ENCODE peak calls at places on chromosomes 1 and 21, in four cellular contexts. G is HepG2, V is SK-N-SH, A is K562. E is an unnamed sample.

GRCh38 chr1:7885513-7886298 is 32.8 kb upstream of the UTS2 start:
- DNase-seq in G (no peak), A (peak; percentile 80), V (no peak), E (no peak)

GRCh38 chr1:168607872-168608428 is 31.5 kb downstream of the XCL1 start:
- DNase-seq in V (no peak), A (no peak), G (no peak), E (no peak)

GRCh38 chr1:111366256-111366655 is 61.3 kb downstream of the OVGP1 start:
- DNase-seq in G (no peak), A (no peak), V (no peak), E (peak; percentile 50)

GRCh38 chr1:221204055-221204833 is 325.0 kb downstream of the HLX start:
- DNase-seq in G (no peak), A (no peak), V (no peak), E (no peak)

GRCh38 chr1:22978299-22978698 is 5.6 kb upstream of the LACTBL1 start:
- DNase-seq in V (no peak), A (no peak), G (no peak), E (peak; percentile 74)

GRCh38 chr1:115595279-115596079 is 46.3 kb upstream of the VANGL1 start:
- DNase-seq in V (peak; percentile 74), A (peak; percentile 82), G (peak; percentile 44), E (peak; percentile 96)

GRCh38 chr1:81974222-81974841 is 173.6 kb downstream of the ADGRL2 start:
- DNase-seq in G (peak; percentile 3), V (no peak), A (no peak), E (no peak)

GRCh38 chr1:18901952-18902522 is 318 bp downstream of the ALDH4A1 start:
- DNase-seq in G (no peak), V (no peak), A (peak; percentile 34), E (no peak)

GRCh38 chr1:111747282-111747734 is 8.1 kb upstream of the INKA2 start:
- DNase-seq in A (peak; percentile 89), G (peak; percentile 81), V (peak; percentile 61), E (peak; percentile 77)

GRCh38 chr1:214316597-214316996 is 35.6 kb downstream of the SMYD2 start:
- DNase-seq in G (peak; percentile 42), A (no peak), V (no peak), E (peak; percentile 41)

GRCh38 chr1:226831953-226832352 is 38.5 kb upstream of the PSEN2 start:
- DNase-seq in V (no peak), A (no peak), G (no peak), E (no peak)

GRCh38 chr1:165257969-165258459 is 98.5 kb downstream of the LMX1A start:
- DNase-seq in G (peak; percentile 60), A (peak; percentile 79), V (peak; percentile 63), E (peak; percentile 17)

GRCh38 chr1:61120307-61120840 is 38.0 kb downstream of the NFIA start:
- DNase-seq in V (no peak), A (peak; percentile 57), G (no peak), E (no peak)

GRCh38 chr1:147757015-147757990 is 3.1 kb downstream of the GJA5 start:
- DNase-seq in A (no peak), V (no peak), G (no peak), E (no peak)

GRCh38 chr1:44831516-44831915 is 11.5 kb downstream of the PTCH2 start:
- DNase-seq in V (peak; percentile 31), A (no peak), G (no peak), E (no peak)

GRCh38 chr1:11770011-11770410 is 8.0 kb downstream of the C1orf167 start:
- DNase-seq in V (no peak), G (no peak), A (no peak), E (no peak)

GRCh38 chr1:154663656-154664055 is 55.7 kb upstream of the ADAR start:
- DNase-seq in A (no peak), V (peak; percentile 25), G (no peak), E (no peak)

GRCh38 chr1:233361876-233362275 is 34.4 kb downstream of the MAP3K21 start:
- DNase-seq in A (no peak), V (no peak), G (no peak), E (peak; percentile 1)

GRCh38 chr1:54250670-54251069 is 50.7 kb downstream of the MRPL37 start:
- DNase-seq in G (no peak), A (no peak), V (no peak), E (no peak)

GRCh38 chr1:54254055-54254454 is 54.1 kb downstream of the MRPL37 start:
- DNase-seq in V (no peak), A (no peak), G (no peak), E (peak; percentile 31)

GRCh38 chr1:54252371-54252770 is 52.4 kb downstream of the MRPL37 start:
- DNase-seq in A (no peak), V (no peak), G (no peak), E (no peak)

GRCh38 chr1:54255026-54255425 is 55.1 kb downstream of the MRPL37 start:
- DNase-seq in G (no peak), A (no peak), V (no peak), E (peak; percentile 73)

DNA sequence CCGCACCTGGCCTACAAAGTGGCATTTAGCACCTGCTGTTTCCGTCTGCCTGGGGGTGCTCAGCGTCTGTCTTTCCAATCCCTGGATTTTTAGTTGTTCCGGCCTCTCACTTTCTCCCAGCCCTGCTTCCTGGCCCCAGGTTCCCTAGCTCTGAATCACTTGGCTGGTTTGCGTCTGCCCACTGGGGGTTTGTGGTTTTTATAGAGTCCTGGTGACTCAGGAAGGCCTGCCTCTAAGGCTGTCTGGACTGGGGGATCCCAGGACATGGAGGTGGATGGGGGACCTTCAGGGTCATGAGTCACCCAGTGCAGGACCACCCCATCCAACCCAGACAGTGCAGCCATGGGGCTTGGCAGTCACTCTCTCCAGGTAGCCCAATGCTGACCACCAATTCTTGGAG is 53.5 kb downstream of the MRPL37 start:
- DNase-seq in A (no peak), G (no peak), V (no peak), E (peak; percentile 94)
- TF ChIP-seq MXI1 in A (no peak), G (no peak), V (no peak), E (no peak)

DNA sequence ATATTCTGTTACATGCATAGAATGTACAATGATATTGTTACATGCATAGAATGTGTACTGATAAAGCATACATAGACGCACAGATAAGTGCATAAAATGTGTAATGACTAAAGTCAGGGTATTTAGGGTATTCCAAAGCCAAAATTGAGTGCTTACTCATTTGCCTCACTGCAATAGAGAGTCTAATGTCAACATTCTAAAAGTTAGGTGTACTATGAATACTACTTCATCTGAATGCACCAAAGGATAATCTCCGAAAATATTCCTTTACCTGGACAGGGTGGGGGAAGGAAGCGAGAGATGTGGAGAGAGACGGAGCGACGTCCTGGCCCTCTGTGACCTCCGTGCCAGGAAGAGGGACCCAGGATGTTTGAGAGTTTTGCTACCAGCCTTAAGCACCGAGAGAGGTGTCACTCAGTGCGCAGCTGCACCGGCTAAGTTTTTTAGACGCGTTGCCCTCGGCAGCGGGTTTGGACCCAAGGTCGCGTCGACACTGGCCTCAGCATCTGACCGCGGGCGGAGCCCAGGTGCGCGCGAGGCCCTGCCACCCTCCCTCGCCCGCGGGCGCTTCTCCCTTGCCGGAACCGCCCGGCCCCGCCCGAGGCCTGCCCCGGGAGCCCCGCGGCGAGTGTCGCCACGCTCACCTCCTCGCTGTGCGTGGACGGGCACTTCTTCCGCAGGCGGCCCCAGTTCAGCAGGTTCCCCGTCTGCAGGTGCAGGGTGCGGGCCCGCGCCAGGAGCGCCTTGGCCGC is 660 bp downstream of the GCLM start:
- DNase-seq in G (peak; percentile 43), V (no peak), A (peak; percentile 62), E (no peak)
- TF ChIP-seq MXI1 in G (peak; percentile 31), V (no peak), A (no peak), E (no peak)

GRCh38 chr21:36063375-36064084 is 3.2 kb upstream of the SETD4 start:
- DNase-seq in G (no peak), A (no peak), V (no peak), E (no peak)

GRCh38 chr21:36061445-36061844 is 1.1 kb upstream of the SETD4 start:
- DNase-seq in V (no peak), G (no peak), A (no peak), E (no peak)

GRCh38 chr21:36060159-36060921 is at the start of gene SETD4:
- DNase-seq in V (peak; percentile 95), G (peak; percentile 85), A (peak; percentile 96), E (peak; percentile 92)

GRCh38 chr21:36055551-36055950 is 4.8 kb downstream of the SETD4 start:
- DNase-seq in G (no peak), A (no peak), V (no peak), E (no peak)

DNA sequence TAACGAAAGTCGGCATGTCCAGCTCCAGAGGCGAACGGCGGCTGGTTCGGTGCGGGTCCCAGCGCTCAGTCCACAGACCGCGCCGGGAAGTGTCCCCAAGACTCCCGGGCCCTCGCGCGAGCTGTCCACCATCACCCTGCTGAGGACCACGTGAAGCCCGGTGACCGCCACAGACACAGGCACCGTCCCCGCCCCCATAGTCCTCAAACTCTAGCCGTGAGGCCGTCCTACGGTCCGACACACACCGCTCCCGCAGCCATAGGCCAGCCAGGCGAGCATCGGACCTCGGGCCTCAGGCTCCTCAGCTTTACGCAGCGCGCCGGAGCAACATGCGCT is 535 bp downstream of the SETD4 start:
- DNase-seq in G (no peak), V (peak; percentile 78), A (peak; percentile 68), E (no peak)
- TF ChIP-seq MXI1 in G (no peak), V (peak; percentile 90), A (no peak), E (peak; percentile 75)

DNA sequence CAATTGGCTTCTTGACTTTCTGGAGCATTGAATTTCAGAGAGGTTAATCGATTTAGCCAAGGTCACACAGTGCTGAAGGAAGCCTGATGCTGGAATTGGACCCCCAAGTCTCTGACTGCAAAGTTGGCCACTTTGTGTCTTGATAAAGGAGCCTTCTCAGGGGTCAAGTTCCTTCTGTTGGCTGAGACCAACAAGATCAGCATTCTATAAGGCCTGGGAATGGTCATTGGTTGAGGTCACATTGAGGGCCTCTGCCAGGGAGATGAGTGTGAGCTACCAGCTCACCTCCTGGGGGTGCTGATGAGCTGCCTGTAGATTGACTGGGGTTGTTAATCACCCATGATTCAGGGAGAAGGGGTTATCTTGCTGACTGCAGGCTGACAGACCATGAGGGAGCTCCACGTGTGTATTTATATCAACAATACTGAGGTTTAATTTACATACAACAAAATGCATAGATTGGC is 54.5 kb downstream of the RPS6KA1 start:
- DNase-seq in A (peak; percentile 90), G (no peak), V (peak; percentile 36), E (no peak)
- TF ChIP-seq MXI1 in A (peak; percentile 75), G (no peak), V (no peak), E (no peak)

GRCh38 chr1:180184041-180184440 is 29.4 kb downstream of the QSOX1 start:
- DNase-seq in V (no peak), A (no peak), G (no peak), E (no peak)
- TF ChIP-seq MXI1 in V (no peak), A (no peak), G (no peak), E (no peak)

GRCh38 chr1:21763236-21763635 is 19.7 kb downstream of the USP48 start:
- DNase-seq in V (no peak), G (no peak), A (no peak), E (no peak)

GRCh38 chr1:21763694-21764419 is 19.1 kb downstream of the USP48 start:
- DNase-seq in G (no peak), V (no peak), A (no peak), E (no peak)

GRCh38 chr1:21766210-21766609 is 16.7 kb downstream of the USP48 start:
- DNase-seq in V (no peak), G (no peak), A (no peak), E (no peak)

GRCh38 chr1:21762022-21762404 is 20.9 kb downstream of the USP48 start:
- DNase-seq in A (no peak), V (no peak), G (no peak), E (no peak)

GRCh38 chr1:21764615-21765423 is 18.1 kb downstream of the USP48 start:
- DNase-seq in A (peak; percentile 80), V (peak; percentile 15), G (no peak), E (peak; percentile 83)
- TF ChIP-seq MXI1 in A (no peak), V (no peak), G (no peak), E (no peak)

E was measured in IMR-90.